ENCODE peak calls at places on chromosomes 6 and 20, in nine cellular contexts. One of them, this sample, is unnamed.

GRCh38 chr20:23879328-23879798 is at the start of gene CST5:
- DNase-seq in MCF 10A: no peak
- DNase-seq in non-pigmented ciliary epithelial cell: no peak
- DNase-seq in GM04504: no peak
- DNase-seq in substantia nigra: no peak
- DNase-seq in stimulated activated CD4-positive, alpha-beta T cell treated with anti-CD3 and anti-CD28 coated beads, Interleukin-1b, Interleukin-23, amount 100 ng/mL, for 24 hours: no peak
- DNase-seq in naive thymus-derived CD8-positive, alpha-beta T cell: no peak
- DNase-seq in NT2/D1: no peak
- DNase-seq in renal cortical epithelial cell: no peak
- DNase-seq in this sample: no peak

GRCh38 chr6:140824595-140824994 is 1308.1 kb upstream of the GJE1 start:
- DNase-seq in GM04504: no peak
- DNase-seq in non-pigmented ciliary epithelial cell: no peak
- DNase-seq in NT2/D1: no peak
- DNase-seq in naive thymus-derived CD8-positive, alpha-beta T cell: no peak
- DNase-seq in renal cortical epithelial cell: no peak
- DNase-seq in stimulated activated CD4-positive, alpha-beta T cell treated with anti-CD3 and anti-CD28 coated beads, Interleukin-1b, Interleukin-23, amount 100 ng/mL, for 24 hours: no peak
- DNase-seq in substantia nigra: no peak
- DNase-seq in MCF 10A: no peak
- DNase-seq in this sample: no peak

GRCh38 chr6:116682334-116682712 is 1.3 kb downstream of the KPNA5 start:
- DNase-seq in naive thymus-derived CD8-positive, alpha-beta T cell: no peak
- DNase-seq in non-pigmented ciliary epithelial cell: peak
- DNase-seq in NT2/D1: no peak
- DNase-seq in stimulated activated CD4-positive, alpha-beta T cell treated with anti-CD3 and anti-CD28 coated beads, Interleukin-1b, Interleukin-23, amount 100 ng/mL, for 24 hours: no peak
- DNase-seq in MCF 10A: peak
- DNase-seq in substantia nigra: no peak
- DNase-seq in renal cortical epithelial cell: peak
- DNase-seq in GM04504: no peak
- DNase-seq in this sample: peak

GRCh38 chr6:123030292-123030691 is 34.3 kb downstream of the CLVS2 start:
- DNase-seq in stimulated activated CD4-positive, alpha-beta T cell treated with anti-CD3 and anti-CD28 coated beads, Interleukin-1b, Interleukin-23, amount 100 ng/mL, for 24 hours: no peak
- DNase-seq in naive thymus-derived CD8-positive, alpha-beta T cell: no peak
- DNase-seq in renal cortical epithelial cell: peak
- DNase-seq in NT2/D1: no peak
- DNase-seq in GM04504: no peak
- DNase-seq in substantia nigra: no peak
- DNase-seq in non-pigmented ciliary epithelial cell: no peak
- DNase-seq in MCF 10A: peak
- DNase-seq in this sample: no peak

GRCh38 chr6:25676775-25677174 is 24.8 kb downstream of the SCGN start:
- DNase-seq in NT2/D1: no peak
- DNase-seq in renal cortical epithelial cell: no peak
- DNase-seq in non-pigmented ciliary epithelial cell: no peak
- DNase-seq in substantia nigra: no peak
- DNase-seq in GM04504: no peak
- DNase-seq in stimulated activated CD4-positive, alpha-beta T cell treated with anti-CD3 and anti-CD28 coated beads, Interleukin-1b, Interleukin-23, amount 100 ng/mL, for 24 hours: no peak
- DNase-seq in naive thymus-derived CD8-positive, alpha-beta T cell: no peak
- DNase-seq in MCF 10A: no peak
- DNase-seq in this sample: no peak

GRCh38 chr6:6007311-6008113 is 787 bp upstream of the NRN1 start:
- DNase-seq in NT2/D1: no peak
- DNase-seq in substantia nigra: no peak
- DNase-seq in GM04504: no peak
- DNase-seq in naive thymus-derived CD8-positive, alpha-beta T cell: no peak
- DNase-seq in stimulated activated CD4-positive, alpha-beta T cell treated with anti-CD3 and anti-CD28 coated beads, Interleukin-1b, Interleukin-23, amount 100 ng/mL, for 24 hours: no peak
- DNase-seq in MCF 10A: no peak
- DNase-seq in non-pigmented ciliary epithelial cell: no peak
- DNase-seq in renal cortical epithelial cell: no peak
- DNase-seq in this sample: no peak

GRCh38 chr20:52361650-52362049 is 170.1 kb upstream of the ZFP64 start:
- DNase-seq in substantia nigra: no peak
- DNase-seq in non-pigmented ciliary epithelial cell: no peak
- DNase-seq in GM04504: no peak
- DNase-seq in stimulated activated CD4-positive, alpha-beta T cell treated with anti-CD3 and anti-CD28 coated beads, Interleukin-1b, Interleukin-23, amount 100 ng/mL, for 24 hours: no peak
- DNase-seq in naive thymus-derived CD8-positive, alpha-beta T cell: no peak
- DNase-seq in MCF 10A: no peak
- DNase-seq in NT2/D1: no peak
- DNase-seq in renal cortical epithelial cell: no peak
- DNase-seq in this sample: no peak

GRCh38 chr6:125732398-125732797 is 17.0 kb upstream of the HEY2 start:
- DNase-seq in non-pigmented ciliary epithelial cell: no peak
- DNase-seq in NT2/D1: no peak
- DNase-seq in stimulated activated CD4-positive, alpha-beta T cell treated with anti-CD3 and anti-CD28 coated beads, Interleukin-1b, Interleukin-23, amount 100 ng/mL, for 24 hours: no peak
- DNase-seq in renal cortical epithelial cell: no peak
- DNase-seq in substantia nigra: no peak
- DNase-seq in MCF 10A: no peak
- DNase-seq in GM04504: no peak
- DNase-seq in naive thymus-derived CD8-positive, alpha-beta T cell: no peak
- DNase-seq in this sample: no peak

GRCh38 chr20:48823960-48824497 is 3.8 kb downstream of the PREX1 start:
- DNase-seq in naive thymus-derived CD8-positive, alpha-beta T cell: no peak
- DNase-seq in stimulated activated CD4-positive, alpha-beta T cell treated with anti-CD3 and anti-CD28 coated beads, Interleukin-1b, Interleukin-23, amount 100 ng/mL, for 24 hours: no peak
- DNase-seq in MCF 10A: peak
- DNase-seq in non-pigmented ciliary epithelial cell: peak
- DNase-seq in NT2/D1: no peak
- DNase-seq in substantia nigra: no peak
- DNase-seq in renal cortical epithelial cell: peak
- DNase-seq in GM04504: peak
- DNase-seq in this sample: peak

GRCh38 chr6:37004044-37004984 is 1.1 kb upstream of the FGD2 start:
- DNase-seq in renal cortical epithelial cell: peak
- DNase-seq in stimulated activated CD4-positive, alpha-beta T cell treated with anti-CD3 and anti-CD28 coated beads, Interleukin-1b, Interleukin-23, amount 100 ng/mL, for 24 hours: no peak
- DNase-seq in GM04504: no peak
- DNase-seq in naive thymus-derived CD8-positive, alpha-beta T cell: no peak
- DNase-seq in substantia nigra: no peak
- DNase-seq in MCF 10A: no peak
- DNase-seq in NT2/D1: no peak
- DNase-seq in non-pigmented ciliary epithelial cell: no peak
- DNase-seq in this sample: no peak

GRCh38 chr6:129100164-129100563 is 217.2 kb downstream of the LAMA2 start:
- DNase-seq in renal cortical epithelial cell: no peak
- DNase-seq in MCF 10A: no peak
- DNase-seq in GM04504: no peak
- DNase-seq in non-pigmented ciliary epithelial cell: no peak
- DNase-seq in stimulated activated CD4-positive, alpha-beta T cell treated with anti-CD3 and anti-CD28 coated beads, Interleukin-1b, Interleukin-23, amount 100 ng/mL, for 24 hours: no peak
- DNase-seq in NT2/D1: no peak
- DNase-seq in naive thymus-derived CD8-positive, alpha-beta T cell: no peak
- DNase-seq in substantia nigra: no peak
- DNase-seq in this sample: no peak

GRCh38 chr6:139711714-139712585 is 337.5 kb upstream of the CITED2 start:
- DNase-seq in non-pigmented ciliary epithelial cell: peak
- DNase-seq in stimulated activated CD4-positive, alpha-beta T cell treated with anti-CD3 and anti-CD28 coated beads, Interleukin-1b, Interleukin-23, amount 100 ng/mL, for 24 hours: no peak
- DNase-seq in MCF 10A: peak
- DNase-seq in NT2/D1: no peak
- DNase-seq in naive thymus-derived CD8-positive, alpha-beta T cell: no peak
- DNase-seq in renal cortical epithelial cell: peak
- DNase-seq in GM04504: no peak
- DNase-seq in substantia nigra: no peak
- DNase-seq in this sample: peak

GRCh38 chr6:33324139-33324538 is 6.6 kb upstream of the ZBTB22 start:
- DNase-seq in GM04504: no peak
- DNase-seq in substantia nigra: no peak
- DNase-seq in naive thymus-derived CD8-positive, alpha-beta T cell: no peak
- DNase-seq in stimulated activated CD4-positive, alpha-beta T cell treated with anti-CD3 and anti-CD28 coated beads, Interleukin-1b, Interleukin-23, amount 100 ng/mL, for 24 hours: no peak
- DNase-seq in non-pigmented ciliary epithelial cell: no peak
- DNase-seq in renal cortical epithelial cell: no peak
- DNase-seq in NT2/D1: no peak
- DNase-seq in MCF 10A: no peak
- DNase-seq in this sample: no peak

GRCh38 chr6:83199865-83200230 is 6.7 kb downstream of the RWDD2A start:
- DNase-seq in MCF 10A: peak
- DNase-seq in stimulated activated CD4-positive, alpha-beta T cell treated with anti-CD3 and anti-CD28 coated beads, Interleukin-1b, Interleukin-23, amount 100 ng/mL, for 24 hours: no peak
- DNase-seq in non-pigmented ciliary epithelial cell: no peak
- DNase-seq in GM04504: no peak
- DNase-seq in NT2/D1: no peak
- DNase-seq in renal cortical epithelial cell: peak
- DNase-seq in naive thymus-derived CD8-positive, alpha-beta T cell: no peak
- DNase-seq in substantia nigra: no peak
- DNase-seq in this sample: peak

GRCh38 chr20:14764511-14765369 is 427.3 kb upstream of the FLRT3 start:
- DNase-seq in non-pigmented ciliary epithelial cell: no peak
- DNase-seq in GM04504: no peak
- DNase-seq in stimulated activated CD4-positive, alpha-beta T cell treated with anti-CD3 and anti-CD28 coated beads, Interleukin-1b, Interleukin-23, amount 100 ng/mL, for 24 hours: no peak
- DNase-seq in naive thymus-derived CD8-positive, alpha-beta T cell: no peak
- DNase-seq in NT2/D1: no peak
- DNase-seq in substantia nigra: no peak
- DNase-seq in MCF 10A: peak
- DNase-seq in renal cortical epithelial cell: peak
- DNase-seq in this sample: no peak

GRCh38 chr6:129314575-129314974 is 395.4 kb downstream of the ARHGAP18 start:
- DNase-seq in GM04504: no peak
- DNase-seq in NT2/D1: no peak
- DNase-seq in non-pigmented ciliary epithelial cell: no peak
- DNase-seq in stimulated activated CD4-positive, alpha-beta T cell treated with anti-CD3 and anti-CD28 coated beads, Interleukin-1b, Interleukin-23, amount 100 ng/mL, for 24 hours: no peak
- DNase-seq in renal cortical epithelial cell: peak
- DNase-seq in naive thymus-derived CD8-positive, alpha-beta T cell: no peak
- DNase-seq in substantia nigra: no peak
- DNase-seq in MCF 10A: no peak
- DNase-seq in this sample: no peak

GRCh38 chr20:19973920-19974620 is 43.1 kb upstream of the NAA20 start:
- DNase-seq in non-pigmented ciliary epithelial cell: no peak
- DNase-seq in substantia nigra: peak
- DNase-seq in GM04504: peak
- DNase-seq in MCF 10A: peak
- DNase-seq in NT2/D1: no peak
- DNase-seq in stimulated activated CD4-positive, alpha-beta T cell treated with anti-CD3 and anti-CD28 coated beads, Interleukin-1b, Interleukin-23, amount 100 ng/mL, for 24 hours: no peak
- DNase-seq in naive thymus-derived CD8-positive, alpha-beta T cell: no peak
- DNase-seq in renal cortical epithelial cell: peak
- DNase-seq in this sample: peak

GRCh38 chr6:42204768-42205282 is 10.1 kb upstream of the GUCA1B start:
- DNase-seq in naive thymus-derived CD8-positive, alpha-beta T cell: no peak
- DNase-seq in renal cortical epithelial cell: no peak
- DNase-seq in NT2/D1: no peak
- DNase-seq in GM04504: no peak
- DNase-seq in substantia nigra: no peak
- DNase-seq in non-pigmented ciliary epithelial cell: no peak
- DNase-seq in stimulated activated CD4-positive, alpha-beta T cell treated with anti-CD3 and anti-CD28 coated beads, Interleukin-1b, Interleukin-23, amount 100 ng/mL, for 24 hours: no peak
- DNase-seq in MCF 10A: no peak
- DNase-seq in this sample: no peak

GRCh38 chr20:51366155-51366886 is 176.2 kb downstream of the NFATC2 start:
- DNase-seq in naive thymus-derived CD8-positive, alpha-beta T cell: no peak
- DNase-seq in GM04504: peak
- DNase-seq in substantia nigra: no peak
- DNase-seq in renal cortical epithelial cell: peak
- DNase-seq in non-pigmented ciliary epithelial cell: peak
- DNase-seq in NT2/D1: peak
- DNase-seq in MCF 10A: peak
- DNase-seq in stimulated activated CD4-positive, alpha-beta T cell treated with anti-CD3 and anti-CD28 coated beads, Interleukin-1b, Interleukin-23, amount 100 ng/mL, for 24 hours: no peak
- DNase-seq in this sample: peak

GRCh38 chr20:39338977-39339376 is 376.8 kb downstream of the DHX35 start:
- DNase-seq in substantia nigra: no peak
- DNase-seq in non-pigmented ciliary epithelial cell: no peak
- DNase-seq in NT2/D1: no peak
- DNase-seq in MCF 10A: no peak
- DNase-seq in naive thymus-derived CD8-positive, alpha-beta T cell: no peak
- DNase-seq in renal cortical epithelial cell: no peak
- DNase-seq in stimulated activated CD4-positive, alpha-beta T cell treated with anti-CD3 and anti-CD28 coated beads, Interleukin-1b, Interleukin-23, amount 100 ng/mL, for 24 hours: no peak
- DNase-seq in GM04504: no peak
- DNase-seq in this sample: no peak

GRCh38 chr20:48722002-48722731 is 105.6 kb downstream of the PREX1 start:
- DNase-seq in substantia nigra: peak
- DNase-seq in renal cortical epithelial cell: peak
- DNase-seq in GM04504: peak
- DNase-seq in stimulated activated CD4-positive, alpha-beta T cell treated with anti-CD3 and anti-CD28 coated beads, Interleukin-1b, Interleukin-23, amount 100 ng/mL, for 24 hours: no peak
- DNase-seq in NT2/D1: no peak
- DNase-seq in naive thymus-derived CD8-positive, alpha-beta T cell: no peak
- DNase-seq in MCF 10A: peak
- DNase-seq in non-pigmented ciliary epithelial cell: peak
- DNase-seq in this sample: peak

GRCh38 chr6:73233048-73233447 is 7.8 kb upstream of the KHDC1L start:
- DNase-seq in substantia nigra: no peak
- DNase-seq in NT2/D1: no peak
- DNase-seq in GM04504: no peak
- DNase-seq in renal cortical epithelial cell: no peak
- DNase-seq in non-pigmented ciliary epithelial cell: no peak
- DNase-seq in naive thymus-derived CD8-positive, alpha-beta T cell: no peak
- DNase-seq in stimulated activated CD4-positive, alpha-beta T cell treated with anti-CD3 and anti-CD28 coated beads, Interleukin-1b, Interleukin-23, amount 100 ng/mL, for 24 hours: no peak
- DNase-seq in MCF 10A: no peak
- DNase-seq in this sample: no peak

This sample was measured in foreskin fibroblast.